ENCODE peak calls at places on chromosomes 5 and 9, in ten cellular contexts. P is NCI-H1694 treated with DMSO at 0.1 percent for 48 hours; M is posterior cingulate gyrus; X is kidney; H is fibroblast of the aortic adventitia; Y is endodermal cell; F is stimulated activated CD4-positive, alpha-beta T cell treated with anti-CD3 and anti-CD28 coated beads, Interleukin-15, amount 100 ng/mL, for 24 hours; K is HL-60; E is naive thymus-derived CD4-positive, alpha-beta T cell; I is amniotic stem cell. U is an unnamed sample.

GRCh38 chr9:131273146-131273545 is 3.2 kb downstream of the FAM78A start:
- DNase-seq in E (no peak), H (no peak), X (peak; percentile 69), Y (no peak), P (no peak), F (peak; percentile 53), I (no peak), K (peak; percentile 78), M (no peak), U (peak; percentile 46)

GRCh38 chr5:17314907-17315471 is 97.6 kb downstream of the BASP1 start:
- DNase-seq in P (peak; percentile 26), I (no peak), Y (no peak), H (peak; percentile 60), M (no peak), E (no peak), K (no peak), F (no peak), X (no peak), U (no peak)

GRCh38 chr9:13750061-13750460 is 470.6 kb upstream of the MPDZ start:
- DNase-seq in M (no peak), Y (no peak), I (no peak), X (no peak), H (peak; percentile 99), E (no peak), K (no peak), P (no peak), F (no peak), U (no peak)

GRCh38 chr5:158133369-158133768 is 274.4 kb upstream of the CLINT1 start:
- DNase-seq in Y (no peak), H (no peak), E (no peak), M (no peak), F (no peak), I (no peak), K (no peak), P (no peak), X (no peak), U (no peak)

GRCh38 chr5:178430187-178431062 is 159.8 kb downstream of the COL23A1 start:
- DNase-seq in I (no peak), H (no peak), X (no peak), P (no peak), E (no peak), M (no peak), Y (no peak), F (no peak), K (no peak), U (no peak)

GRCh38 chr5:14109041-14109747 is 33.9 kb upstream of the TRIO start:
- DNase-seq in X (no peak), E (no peak), K (no peak), P (no peak), I (no peak), H (peak; percentile 61), M (no peak), F (peak; percentile 57), Y (no peak), U (no peak)

GRCh38 chr5:168637281-168637680 is 58.1 kb upstream of the PANK3 start:
- DNase-seq in H (no peak), E (no peak), K (no peak), M (no peak), Y (no peak), I (no peak), P (no peak), X (no peak), F (no peak), U (no peak)

GRCh38 chr5:74866653-74867162 is 521 bp upstream of the FAM169A start:
- DNase-seq in F (peak; percentile 28), E (no peak), M (no peak), P (no peak), Y (peak; percentile 82), H (no peak), I (no peak), K (no peak), X (no peak), U (no peak)

GRCh38 chr5:124440471-124440870 is 306.0 kb downstream of the ZNF608 start:
- DNase-seq in H (no peak), E (no peak), Y (no peak), M (no peak), X (no peak), P (no peak), I (no peak), F (no peak), K (no peak), U (no peak)

GRCh38 chr5:158978061-158978745 is 121.5 kb downstream of the EBF1 start:
- DNase-seq in E (no peak), I (no peak), Y (no peak), F (no peak), X (no peak), M (no peak), K (no peak), H (peak; percentile 85), P (no peak), U (no peak)

GRCh38 chr5:17056056-17056690 is 120.1 kb upstream of the MYO10 start:
- DNase-seq in E (no peak), I (no peak), Y (peak; percentile 51), H (peak; percentile 66), F (no peak), X (no peak), M (no peak), P (peak; percentile 45), K (no peak), U (no peak)

GRCh38 chr5:66443462-66444130 is 152.6 kb upstream of the MAST4 start:
- DNase-seq in F (no peak), I (no peak), Y (no peak), K (no peak), E (no peak), H (peak; percentile 92), M (no peak), X (no peak), P (no peak), U (no peak)

GRCh38 chr5:13664377-13664776 is 280.1 kb downstream of the DNAH5 start:
- DNase-seq in Y (no peak), I (peak; percentile 14), E (no peak), M (no peak), X (no peak), F (no peak), K (no peak), H (peak; percentile 92), P (no peak), U (no peak)

GRCh38 chr5:75450069-75450468 is 61.4 kb downstream of the CERT1 start:
- DNase-seq in E (no peak), M (no peak), I (no peak), H (no peak), K (no peak), Y (no peak), P (no peak), F (no peak), X (no peak), U (no peak)

GRCh38 chr9:137611623-137612609 is 6.4 kb downstream of the ARRDC1 start:
- DNase-seq in H (peak; percentile 76), E (no peak), P (no peak), Y (peak; percentile 71), X (peak; percentile 97), M (no peak), F (peak; percentile 57), K (no peak), I (peak; percentile 66), U (no peak)